ENCODE peak calls at places on chromosomes 1 and 21, in six cellular contexts. One of them, this sample, is unnamed.

GRCh38 chr1:3011127-3011526 is 10.1 kb upstream of the ACTRT2 start:
- DNase-seq in HCT116: no peak
- DNase-seq in GM12878: no peak
- DNase-seq in HepG2: no peak
- DNase-seq in A549: no peak
- DNase-seq in H1: no peak
- DNase-seq in this sample: no peak

GRCh38 chr1:62295921-62296451 is 23.2 kb downstream of the KANK4 start:
- DNase-seq in HCT116: no peak
- DNase-seq in GM12878: peak; percentile 8
- DNase-seq in A549: no peak
- DNase-seq in H1: no peak
- DNase-seq in HepG2: no peak
- DNase-seq in this sample: no peak

GRCh38 chr21:38787461-38788274 is 18.1 kb upstream of the ETS2 start:
- DNase-seq in GM12878: no peak
- DNase-seq in H1: no peak
- DNase-seq in HCT116: peak; percentile 97
- DNase-seq in HepG2: peak; percentile 99
- DNase-seq in A549: peak; percentile 79
- DNase-seq in this sample: peak; percentile 76

GRCh38 chr1:67590329-67590728 is 94.7 kb upstream of the GADD45A start:
- DNase-seq in A549: no peak
- DNase-seq in H1: no peak
- DNase-seq in GM12878: no peak
- DNase-seq in HepG2: no peak
- DNase-seq in HCT116: no peak
- DNase-seq in this sample: peak; percentile 6

GRCh38 chr21:42724226-42724920 is 71.0 kb downstream of the PDE9A start:
- DNase-seq in GM12878: no peak
- DNase-seq in A549: peak; percentile 15
- DNase-seq in HepG2: peak; percentile 91
- DNase-seq in HCT116: peak; percentile 89
- DNase-seq in H1: no peak
- DNase-seq in this sample: peak; percentile 63

GRCh38 chr1:192311281-192311680 is 5.5 kb upstream of the RGS21 start:
- DNase-seq in H1: no peak
- DNase-seq in A549: no peak
- DNase-seq in HepG2: peak; percentile 6
- DNase-seq in HCT116: peak; percentile 31
- DNase-seq in GM12878: no peak
- DNase-seq in this sample: peak; percentile 65

GRCh38 chr1:204284929-204285328 is 71.1 kb upstream of the GOLT1A start:
- DNase-seq in H1: no peak
- DNase-seq in GM12878: no peak
- DNase-seq in HCT116: no peak
- DNase-seq in HepG2: no peak
- DNase-seq in A549: no peak
- DNase-seq in this sample: no peak

GRCh38 chr1:214552174-214552608 is 789 bp upstream of the PTPN14 start:
- DNase-seq in A549: peak; percentile 59
- DNase-seq in HepG2: peak; percentile 11
- DNase-seq in H1: peak; percentile 67
- DNase-seq in HCT116: peak; percentile 71
- DNase-seq in GM12878: no peak
- DNase-seq in this sample: no peak

GRCh38 chr1:67524143-67525052 is 94.2 kb upstream of the SERBP1 start:
- DNase-seq in A549: no peak
- DNase-seq in H1: no peak
- DNase-seq in GM12878: no peak
- DNase-seq in HepG2: no peak
- DNase-seq in HCT116: peak; percentile 10
- DNase-seq in this sample: no peak

GRCh38 chr1:156160744-156161181 is 7.4 kb downstream of the SEMA4A start:
- DNase-seq in HCT116: no peak
- DNase-seq in H1: peak; percentile 81
- DNase-seq in HepG2: no peak
- DNase-seq in GM12878: no peak
- DNase-seq in A549: no peak
- DNase-seq in this sample: no peak

GRCh38 chr1:93331412-93331811 is 14.3 kb upstream of the DR1 start:
- DNase-seq in HCT116: no peak
- DNase-seq in A549: no peak
- DNase-seq in H1: no peak
- DNase-seq in GM12878: no peak
- DNase-seq in HepG2: no peak
- DNase-seq in this sample: no peak

GRCh38 chr1:28296401-28297220 is 32.2 kb upstream of the MED18 start:
- DNase-seq in HCT116: no peak
- DNase-seq in A549: no peak
- DNase-seq in H1: peak; percentile 66
- DNase-seq in GM12878: no peak
- DNase-seq in HepG2: peak; percentile 88
- DNase-seq in this sample: no peak

DNA sequence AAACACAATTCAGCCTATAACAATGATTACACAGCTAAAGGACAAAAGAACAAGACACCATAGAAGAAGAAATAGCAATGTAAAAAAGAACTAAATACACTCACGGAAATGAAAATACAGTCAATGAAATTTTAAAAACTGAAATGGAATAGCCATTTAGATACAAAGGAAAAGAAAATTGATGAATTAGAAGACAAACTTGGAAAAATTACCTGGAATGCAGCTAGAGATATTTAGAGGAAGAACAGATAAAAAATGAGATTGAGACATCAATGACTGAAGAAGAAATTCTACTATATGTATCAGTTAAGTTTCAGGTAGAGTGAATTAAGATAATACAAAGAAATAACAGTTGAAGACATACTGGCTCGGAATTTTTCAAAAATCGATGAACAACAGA is 430.4 kb upstream of the NR5A2 start:
- DNase-seq in HCT116: no peak
- DNase-seq in GM12878: no peak
- DNase-seq in HepG2: no peak
- DNase-seq in A549: no peak
- DNase-seq in H1: no peak
- DNase-seq in this sample: no peak
- TF ChIP-seq POLR2A in HCT116: no peak
- TF ChIP-seq POLR2A in GM12878: no peak
- TF ChIP-seq POLR2A in HepG2: no peak
- TF ChIP-seq POLR2A in A549: no peak
- TF ChIP-seq POLR2A in H1: no peak
- TF ChIP-seq POLR2A in this sample: no peak

GRCh38 chr1:242525360-242525722 is 844 bp upstream of the PLD5 start:
- DNase-seq in GM12878: no peak
- DNase-seq in A549: no peak
- DNase-seq in HCT116: no peak
- DNase-seq in H1: no peak
- DNase-seq in HepG2: no peak
- DNase-seq in this sample: no peak
- H3K4me3 ChIP-seq in GM12878: no peak overlapping the region
- H3K4me3 ChIP-seq in A549: peak overlapping the region; percentile 57
- H3K4me3 ChIP-seq in HCT116: no peak overlapping the region
- H3K4me3 ChIP-seq in H1: peak overlapping the region; percentile 58
- H3K4me3 ChIP-seq in HepG2: no peak overlapping the region
- H3K4me3 ChIP-seq in this sample: no peak overlapping the region

GRCh38 chr1:17162941-17163340 is 42.0 kb upstream of the PADI1 start:
- DNase-seq in HCT116: no peak
- DNase-seq in A549: no peak
- DNase-seq in H1: no peak
- DNase-seq in GM12878: no peak
- DNase-seq in HepG2: no peak
- DNase-seq in this sample: no peak

GRCh38 chr1:17163371-17163770 is 41.6 kb upstream of the PADI1 start:
- DNase-seq in HepG2: no peak
- DNase-seq in GM12878: no peak
- DNase-seq in HCT116: no peak
- DNase-seq in H1: no peak
- DNase-seq in A549: no peak
- DNase-seq in this sample: no peak

GRCh38 chr1:17158961-17159360 is 39.7 kb upstream of the PADI2 start:
- DNase-seq in A549: no peak
- DNase-seq in H1: no peak
- DNase-seq in HCT116: no peak
- DNase-seq in HepG2: no peak
- DNase-seq in GM12878: no peak
- DNase-seq in this sample: no peak

GRCh38 chr1:17161926-17162800 is 42.8 kb upstream of the PADI1 start:
- DNase-seq in HCT116: no peak
- DNase-seq in GM12878: no peak
- DNase-seq in A549: no peak
- DNase-seq in H1: peak; percentile 39
- DNase-seq in HepG2: no peak
- DNase-seq in this sample: no peak

DNA sequence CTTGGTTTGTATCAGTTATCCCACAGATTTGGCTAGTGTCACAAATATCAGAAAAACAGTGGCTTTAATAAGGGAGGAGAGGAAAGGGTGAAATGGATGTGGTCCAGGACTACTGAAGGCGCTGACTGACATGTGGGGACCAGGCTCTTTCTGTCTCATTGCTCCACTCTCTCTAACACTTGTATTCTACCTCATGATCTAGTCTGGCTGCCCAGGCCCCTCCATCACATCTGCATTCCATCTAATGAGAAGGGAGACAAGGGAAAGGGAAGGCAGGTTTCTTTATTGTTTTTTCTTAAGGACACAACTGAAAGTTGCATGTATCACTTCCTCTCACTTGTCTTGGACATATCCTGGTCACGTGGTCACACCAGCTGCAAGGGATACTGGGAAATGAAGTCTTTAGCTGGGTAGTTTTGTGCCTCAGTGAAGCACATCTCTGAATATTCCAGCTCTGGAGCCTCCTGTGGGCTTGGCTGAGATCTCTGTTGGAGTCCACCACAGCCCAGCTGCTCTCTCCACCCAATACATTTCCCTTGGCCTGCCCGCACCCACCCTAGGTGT is 42.0 kb upstream of the PADI2 start:
- DNase-seq in H1: peak; percentile 38
- DNase-seq in HCT116: no peak
- DNase-seq in A549: no peak
- DNase-seq in HepG2: no peak
- DNase-seq in GM12878: no peak
- DNase-seq in this sample: peak; percentile 47
- TF ChIP-seq MAX in H1: no peak
- TF ChIP-seq MAX in HCT116: no peak
- TF ChIP-seq MAX in A549: no peak
- TF ChIP-seq MAX in HepG2: no peak
- TF ChIP-seq MAX in GM12878: no peak
- TF ChIP-seq MAX in this sample: peak; percentile 61

GRCh38 chr1:151059342-151060240 is at the start of gene CDC42SE1:
- DNase-seq in HCT116: peak; percentile 51
- DNase-seq in HepG2: peak; percentile 67
- DNase-seq in GM12878: peak; percentile 55
- DNase-seq in H1: peak; percentile 85
- DNase-seq in A549: peak; percentile 94
- DNase-seq in this sample: peak; percentile 96
- TF ChIP-seq POLR2A in HCT116: peak; percentile 85
- TF ChIP-seq POLR2A in HepG2: peak; percentile 38
- TF ChIP-seq POLR2A in GM12878: peak; percentile 98
- TF ChIP-seq POLR2A in H1: peak; percentile 29
- TF ChIP-seq POLR2A in A549: peak; percentile 68
- TF ChIP-seq POLR2A in this sample: peak; percentile 87

This sample was measured in NB4.